ENCODE peak calls at places on chromosomes 13 and 19, in four cellular contexts. P, E, D and M are unnamed samples.

GRCh38 chr13:23140492-23140891 is 40.3 kb upstream of the SGCG start:
- DNase-seq in P (no peak), E (no peak), D (no peak), M (no peak)

GRCh38 chr13:72284791-72285190 is 417.8 kb upstream of the DACH1 start:
- DNase-seq in P (no peak), E (no peak), D (no peak), M (no peak)

GRCh38 chr13:26558074-26558805 is 757 bp downstream of the WASF3 start:
- DNase-seq in P (no peak), E (no peak), D (no peak), M (no peak)

GRCh38 chr19:19643158-19644053 is at the start of gene GMIP:
- DNase-seq in P (peak; percentile 26), E (peak; percentile 55), D (peak; percentile 84), M (peak; percentile 84)

GRCh38 chr19:850221-850978 is 1.7 kb upstream of the ELANE start:
- DNase-seq in P (peak; percentile 84), E (no peak), D (peak; percentile 84), M (peak; percentile 96)

GRCh38 chr13:26660185-26660584 is 100.4 kb downstream of the GPR12 start:
- DNase-seq in P (no peak), E (no peak), D (no peak), M (no peak)

GRCh38 chr13:50006426-50007135 is 8.7 kb upstream of the KCNRG start:
- DNase-seq in P (no peak), E (no peak), D (no peak), M (no peak)

GRCh38 chr19:54388001-54388802 is 23.5 kb upstream of the LAIR1 start:
- DNase-seq in P (no peak), E (no peak), D (no peak), M (no peak)

GRCh38 chr19:49570138-49570856 is 10.1 kb downstream of the NOSIP start:
- DNase-seq in P (peak; percentile 23), E (peak; percentile 81), D (peak; percentile 84), M (peak; percentile 80)

GRCh38 chr13:79680485-79680884 is 199.5 kb downstream of the NDFIP2 start:
- DNase-seq in P (no peak), E (no peak), D (no peak), M (no peak)

GRCh38 chr19:3276341-3276799 is 51.9 kb downstream of the CELF5 start:
- DNase-seq in P (no peak), E (peak; percentile 54), D (peak; percentile 73), M (peak; percentile 83)

GRCh38 chr13:49308104-49308875 is 60.6 kb downstream of the CDADC1 start:
- DNase-seq in P (no peak), E (no peak), D (no peak), M (no peak)

GRCh38 chr19:49853852-49854849 is 3.2 kb downstream of the PTOV1 start:
- DNase-seq in P (no peak), E (no peak), D (no peak), M (no peak)

GRCh38 chr19:4393947-4394590 is 6.3 kb downstream of the SH3GL1 start:
- DNase-seq in P (no peak), E (no peak), D (no peak), M (no peak)

GRCh38 chr13:105969761-105970160 is 565.7 kb downstream of the EFNB2 start:
- DNase-seq in P (peak; percentile 27), E (no peak), D (peak; percentile 45), M (no peak)

GRCh38 chr19:674282-675151 is 1.7 kb upstream of the FSTL3 start:
- DNase-seq in P (no peak), E (no peak), D (no peak), M (no peak)

GRCh38 chr13:33229446-33230177 is 55.9 kb downstream of the STARD13 start:
- DNase-seq in P (no peak), E (no peak), D (no peak), M (no peak)

GRCh38 chr13:60099631-60100420 is 63.9 kb downstream of the DIAPH3 start:
- DNase-seq in P (no peak), E (no peak), D (no peak), M (no peak)

GRCh38 chr19:48896191-48896720 is 2.3 kb downstream of the TULP2 start:
- DNase-seq in P (no peak), E (no peak), D (no peak), M (no peak)

GRCh38 chr13:98134901-98135300 is 8.0 kb upstream of the FARP1 start:
- DNase-seq in P (no peak), E (no peak), D (no peak), M (no peak)

GRCh38 chr19:5951338-5951861 is 26.5 kb downstream of the RANBP3 start:
- DNase-seq in P (no peak), E (no peak), D (no peak), M (no peak)

GRCh38 chr19:42078058-42078457 is 2.1 kb downstream of the ZNF574 start:
- DNase-seq in P (no peak), E (no peak), D (no peak), M (no peak)

GRCh38 chr19:45564131-45564780 is 20.3 kb downstream of the OPA3 start:
- DNase-seq in P (no peak), E (no peak), D (no peak), M (no peak)

GRCh38 chr19:42286349-42287016 is 15.4 kb upstream of the PRR19 start:
- DNase-seq in P (no peak), E (no peak), D (no peak), M (no peak)

GRCh38 chr19:41917676-41918075 is 10.6 kb downstream of the ERFL start:
- DNase-seq in P (no peak), E (no peak), D (no peak), M (no peak)

GRCh38 chr13:46386996-46387851 is at the start of gene RUBCNL:
- DNase-seq in P (no peak), E (peak; percentile 15), D (peak; percentile 33), M (no peak)

GRCh38 chr13:95020298-95020987 is 280.8 kb downstream of the ABCC4 start:
- DNase-seq in P (no peak), E (peak; percentile 23), D (no peak), M (no peak)

GRCh38 chr19:10553943-10554381 is 10.3 kb downstream of the ATG4D start:
- DNase-seq in P (no peak), E (no peak), D (no peak), M (no peak)

GRCh38 chr13:24230428-24231072 is 70.0 kb downstream of the SPATA13 start:
- DNase-seq in P (no peak), E (no peak), D (no peak), M (no peak)

GRCh38 chr19:33627526-33627925 is 5.8 kb downstream of the CHST8 start:
- DNase-seq in P (no peak), E (no peak), D (no peak), M (no peak)

GRCh38 chr13:25887962-25888655 is 163.7 kb downstream of the SHISA2 start:
- DNase-seq in P (no peak), E (no peak), D (no peak), M (no peak)

GRCh38 chr13:39604736-39605135 is 1.7 kb upstream of the LHFPL6 start:
- DNase-seq in P (no peak), E (no peak), D (no peak), M (no peak)

GRCh38 chr19:7869910-7870511 is 4.2 kb downstream of the PRR36 start:
- DNase-seq in P (peak; percentile 84), E (no peak), D (no peak), M (no peak)